ENCODE peak calls at places on chromosomes 6 and 20, in six cellular contexts. One of them, this sample, is unnamed.

GRCh38 chr6:75234126-75234865 is 9.3 kb downstream of the COX7A2 start:
- DNase-seq in IMR-90: no peak
- DNase-seq in stomach: no peak
- DNase-seq in HCT116: no peak
- DNase-seq in tibial nerve: no peak
- DNase-seq in body of pancreas: no peak
- DNase-seq in this sample: no peak

GRCh38 chr6:149108398-149109100 is 209.0 kb upstream of the TAB2 start:
- DNase-seq in IMR-90: no peak
- DNase-seq in stomach: no peak
- DNase-seq in HCT116: no peak
- DNase-seq in tibial nerve: no peak
- DNase-seq in body of pancreas: no peak
- DNase-seq in this sample: no peak

GRCh38 chr6:107991061-107991460 is 33.1 kb upstream of the SEC63 start:
- DNase-seq in IMR-90: no peak
- DNase-seq in stomach: no peak
- DNase-seq in HCT116: no peak
- DNase-seq in tibial nerve: no peak
- DNase-seq in body of pancreas: no peak
- DNase-seq in this sample: no peak

GRCh38 chr6:103674790-103675189 is 1184.9 kb downstream of the HACE1 start:
- DNase-seq in IMR-90: no peak
- DNase-seq in stomach: no peak
- DNase-seq in HCT116: no peak
- DNase-seq in tibial nerve: no peak
- DNase-seq in body of pancreas: no peak
- DNase-seq in this sample: no peak

GRCh38 chr6:46199387-46199786 is 28.6 kb upstream of the ENPP5 start:
- DNase-seq in IMR-90: no peak
- DNase-seq in stomach: no peak
- DNase-seq in HCT116: no peak
- DNase-seq in tibial nerve: no peak
- DNase-seq in body of pancreas: no peak
- DNase-seq in this sample: no peak

GRCh38 chr6:16391451-16391912 is 153.1 kb downstream of the GMPR start:
- DNase-seq in IMR-90: peak
- DNase-seq in stomach: no peak
- DNase-seq in HCT116: no peak
- DNase-seq in tibial nerve: no peak
- DNase-seq in body of pancreas: no peak
- DNase-seq in this sample: no peak

GRCh38 chr20:47181056-47181862 is 175.2 kb downstream of the ZMYND8 start:
- DNase-seq in IMR-90: peak
- DNase-seq in stomach: peak
- DNase-seq in HCT116: peak
- DNase-seq in tibial nerve: no peak
- DNase-seq in body of pancreas: no peak
- DNase-seq in this sample: no peak

GRCh38 chr6:169112483-169113320 is 140.9 kb downstream of the THBS2 start:
- DNase-seq in IMR-90: no peak
- DNase-seq in stomach: no peak
- DNase-seq in HCT116: no peak
- DNase-seq in tibial nerve: no peak
- DNase-seq in body of pancreas: no peak
- DNase-seq in this sample: no peak

GRCh38 chr20:37973059-37973910 is 60.0 kb downstream of the TTI1 start:
- DNase-seq in IMR-90: no peak
- DNase-seq in stomach: no peak
- DNase-seq in HCT116: no peak
- DNase-seq in tibial nerve: no peak
- DNase-seq in body of pancreas: no peak
- DNase-seq in this sample: no peak

GRCh38 chr20:32333988-32334885 is 23.9 kb upstream of the ASXL1 start:
- DNase-seq in IMR-90: no peak
- DNase-seq in stomach: peak
- DNase-seq in HCT116: no peak
- DNase-seq in tibial nerve: no peak
- DNase-seq in body of pancreas: peak
- DNase-seq in this sample: no peak

GRCh38 chr6:108844632-108845031 is 3.6 kb upstream of the ARMC2 start:
- DNase-seq in IMR-90: no peak
- DNase-seq in stomach: no peak
- DNase-seq in HCT116: no peak
- DNase-seq in tibial nerve: no peak
- DNase-seq in body of pancreas: no peak
- DNase-seq in this sample: no peak

GRCh38 chr20:34639755-34640222 is 37.1 kb downstream of the PIGU start:
- DNase-seq in IMR-90: no peak
- DNase-seq in stomach: peak
- DNase-seq in HCT116: no peak
- DNase-seq in tibial nerve: no peak
- DNase-seq in body of pancreas: peak
- DNase-seq in this sample: no peak

GRCh38 chr6:139395891-139396299 is 21.4 kb upstream of the CITED2 start:
- DNase-seq in IMR-90: no peak
- DNase-seq in stomach: no peak
- DNase-seq in HCT116: no peak
- DNase-seq in tibial nerve: no peak
- DNase-seq in body of pancreas: no peak
- DNase-seq in this sample: no peak

GRCh38 chr6:149560736-149561135 is 5.4 kb upstream of the GINM1 start:
- DNase-seq in IMR-90: no peak
- DNase-seq in stomach: no peak
- DNase-seq in HCT116: peak
- DNase-seq in tibial nerve: no peak
- DNase-seq in body of pancreas: no peak
- DNase-seq in this sample: no peak

GRCh38 chr6:84546427-84546914 is 217.9 kb downstream of the TBX18 start:
- DNase-seq in IMR-90: no peak
- DNase-seq in stomach: no peak
- DNase-seq in HCT116: no peak
- DNase-seq in tibial nerve: no peak
- DNase-seq in body of pancreas: no peak
- DNase-seq in this sample: no peak

GRCh38 chr6:116217069-116217468 is 36.8 kb downstream of the TSPYL4 start:
- DNase-seq in IMR-90: peak
- DNase-seq in stomach: no peak
- DNase-seq in HCT116: peak
- DNase-seq in tibial nerve: no peak
- DNase-seq in body of pancreas: no peak
- DNase-seq in this sample: no peak

GRCh38 chr20:19624221-19624620 is 133.8 kb upstream of the RIN2 start:
- DNase-seq in IMR-90: no peak
- DNase-seq in stomach: no peak
- DNase-seq in HCT116: no peak
- DNase-seq in tibial nerve: no peak
- DNase-seq in body of pancreas: no peak
- DNase-seq in this sample: no peak

GRCh38 chr6:158835616-158836221 is 16.6 kb upstream of the EZR start:
- DNase-seq in IMR-90: peak
- DNase-seq in stomach: peak
- DNase-seq in HCT116: no peak
- DNase-seq in tibial nerve: no peak
- DNase-seq in body of pancreas: peak
- DNase-seq in this sample: no peak

GRCh38 chr6:130215526-130215925 is 7.2 kb downstream of the SAMD3 start:
- DNase-seq in IMR-90: no peak
- DNase-seq in stomach: no peak
- DNase-seq in HCT116: no peak
- DNase-seq in tibial nerve: no peak
- DNase-seq in body of pancreas: no peak
- DNase-seq in this sample: no peak

GRCh38 chr6:2767327-2767985 is 2.3 kb downstream of the WRNIP1 start:
- DNase-seq in IMR-90: no peak
- DNase-seq in stomach: no peak
- DNase-seq in HCT116: no peak
- DNase-seq in tibial nerve: no peak
- DNase-seq in body of pancreas: no peak
- DNase-seq in this sample: no peak

GRCh38 chr6:54053893-54054391 is 57.3 kb upstream of the MLIP start:
- DNase-seq in IMR-90: peak
- DNase-seq in stomach: no peak
- DNase-seq in HCT116: peak
- DNase-seq in tibial nerve: no peak
- DNase-seq in body of pancreas: no peak
- DNase-seq in this sample: no peak

GRCh38 chr6:84929212-84929611 is 164.8 kb upstream of the TBX18 start:
- DNase-seq in IMR-90: no peak
- DNase-seq in stomach: no peak
- DNase-seq in HCT116: no peak
- DNase-seq in tibial nerve: no peak
- DNase-seq in body of pancreas: no peak
- DNase-seq in this sample: no peak

GRCh38 chr6:31575335-31575901 is at the start of gene TNF:
- DNase-seq in IMR-90: no peak
- DNase-seq in stomach: peak
- DNase-seq in HCT116: no peak
- DNase-seq in tibial nerve: no peak
- DNase-seq in body of pancreas: no peak
- DNase-seq in this sample: peak
- TF ChIP-seq POLR2A in IMR-90: no peak
- TF ChIP-seq POLR2A in stomach: no peak
- TF ChIP-seq POLR2A in HCT116: no peak
- TF ChIP-seq POLR2A in tibial nerve: peak
- TF ChIP-seq POLR2A in body of pancreas: peak
- TF ChIP-seq POLR2A in this sample: peak

GRCh38 chr20:63568170-63568981 is 5.7 kb downstream of the HELZ2 start:
- DNase-seq in IMR-90: no peak
- DNase-seq in stomach: no peak
- DNase-seq in HCT116: no peak
- DNase-seq in tibial nerve: no peak
- DNase-seq in body of pancreas: no peak
- DNase-seq in this sample: no peak

GRCh38 chr20:63566395-63567131 is 7.5 kb downstream of the HELZ2 start:
- DNase-seq in IMR-90: no peak
- DNase-seq in stomach: no peak
- DNase-seq in HCT116: no peak
- DNase-seq in tibial nerve: no peak
- DNase-seq in body of pancreas: peak
- DNase-seq in this sample: no peak

GRCh38 chr20:63568986-63569949 is 4.8 kb downstream of the HELZ2 start:
- DNase-seq in IMR-90: no peak
- DNase-seq in stomach: no peak
- DNase-seq in HCT116: no peak
- DNase-seq in tibial nerve: no peak
- DNase-seq in body of pancreas: no peak
- DNase-seq in this sample: no peak

GRCh38 chr20:63567132-63567381 is 7.0 kb downstream of the HELZ2 start:
- DNase-seq in IMR-90: no peak
- DNase-seq in stomach: no peak
- DNase-seq in HCT116: no peak
- DNase-seq in tibial nerve: no peak
- DNase-seq in body of pancreas: no peak
- DNase-seq in this sample: no peak

DNA sequence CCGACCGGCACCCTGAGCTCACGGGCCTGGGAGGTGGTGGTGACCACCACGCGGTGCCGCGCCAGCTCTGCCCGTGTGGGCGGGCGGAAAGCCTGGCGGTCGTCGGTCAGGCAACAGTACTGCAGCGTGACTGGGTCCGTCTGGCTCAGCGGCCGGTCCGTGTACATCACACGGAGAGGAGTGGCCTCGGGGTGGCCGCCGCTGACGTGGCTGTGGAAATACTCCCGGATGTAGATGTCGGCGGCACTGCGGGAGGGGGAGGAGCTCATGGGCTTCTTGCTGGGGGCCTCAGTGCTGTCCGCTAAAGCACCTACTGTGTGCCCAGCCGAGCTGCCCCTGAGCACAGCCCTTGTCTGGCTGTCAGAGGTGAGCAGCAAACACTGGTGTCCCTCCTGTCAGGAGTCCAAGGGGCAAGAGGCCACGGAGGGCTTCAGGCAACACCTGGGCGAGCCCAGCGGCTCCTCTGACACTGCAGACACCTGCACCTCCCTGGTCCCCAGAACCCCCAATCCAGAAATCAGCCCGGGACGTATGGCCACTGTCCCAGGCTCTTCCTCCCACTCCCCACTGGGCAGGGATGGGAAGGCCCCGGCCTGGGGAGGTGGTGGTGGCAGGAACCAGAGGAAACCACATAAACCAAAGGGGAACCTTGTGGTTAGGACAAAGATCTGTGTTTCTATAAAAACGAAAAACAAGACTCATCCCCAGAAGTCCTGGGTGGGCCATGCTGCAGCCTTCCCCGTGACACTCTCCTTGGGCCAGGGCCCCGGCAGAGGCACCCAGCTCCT is 6.5 kb downstream of the HELZ2 start:
- DNase-seq in IMR-90: no peak
- DNase-seq in stomach: peak
- DNase-seq in HCT116: no peak
- DNase-seq in tibial nerve: no peak
- DNase-seq in body of pancreas: no peak
- DNase-seq in this sample: no peak
- H3K27ac ChIP-seq in IMR-90: no peak
- H3K27ac ChIP-seq in stomach: peak
- H3K27ac ChIP-seq in HCT116: no peak
- H3K27ac ChIP-seq in tibial nerve: no peak
- H3K27ac ChIP-seq in body of pancreas: no peak
- H3K27ac ChIP-seq in this sample: no peak

GRCh38 chr6:127749095-127749494 is 151.8 kb downstream of the THEMIS start:
- DNase-seq in IMR-90: peak
- DNase-seq in stomach: no peak
- DNase-seq in HCT116: no peak
- DNase-seq in tibial nerve: no peak
- DNase-seq in body of pancreas: no peak
- DNase-seq in this sample: no peak

DNA sequence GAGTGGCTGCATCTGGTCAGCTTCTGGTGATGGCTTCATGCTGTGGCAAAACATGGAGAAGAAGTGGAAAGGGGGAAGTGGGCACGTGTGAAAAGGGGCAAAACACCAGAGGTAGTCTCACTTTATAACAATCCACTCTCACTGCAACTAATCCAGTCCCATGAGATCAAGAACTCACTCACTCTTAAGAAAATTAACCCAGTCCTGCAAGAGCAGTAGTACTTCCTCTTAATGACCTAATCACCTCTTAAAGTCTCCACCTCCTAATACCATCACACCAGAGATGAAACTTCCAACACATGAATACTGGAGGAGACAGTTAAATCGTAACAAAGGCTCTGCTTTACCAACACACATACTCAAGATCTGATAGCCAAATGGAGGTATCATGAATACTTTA is 152.6 kb downstream of the THEMIS start:
- DNase-seq in IMR-90: no peak
- DNase-seq in stomach: no peak
- DNase-seq in HCT116: no peak
- DNase-seq in tibial nerve: no peak
- DNase-seq in body of pancreas: no peak
- DNase-seq in this sample: no peak
- TF ChIP-seq POLR2A in IMR-90: no peak
- TF ChIP-seq POLR2A in stomach: no peak
- TF ChIP-seq POLR2A in HCT116: no peak
- TF ChIP-seq POLR2A in tibial nerve: no peak
- TF ChIP-seq POLR2A in body of pancreas: no peak
- TF ChIP-seq POLR2A in this sample: no peak

DNA sequence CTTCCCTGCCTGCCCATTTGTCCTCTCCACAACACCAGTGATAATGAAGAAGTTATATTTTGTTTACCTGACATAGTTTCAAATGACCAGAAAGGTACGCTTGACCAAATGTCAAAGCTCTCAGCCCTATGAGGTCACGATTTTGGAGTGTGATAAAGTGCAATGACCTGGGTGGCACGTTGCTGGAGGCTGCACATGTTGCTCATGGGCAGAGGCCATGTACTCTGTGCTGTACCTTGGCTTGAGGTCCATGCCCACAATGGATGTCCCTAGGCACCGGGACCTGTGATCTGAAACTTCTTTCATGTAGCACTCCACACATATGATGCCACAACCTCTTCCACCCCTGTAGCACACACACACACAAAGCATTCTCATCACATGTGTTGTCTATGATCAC is 164.0 kb upstream of the HEY2 start:
- DNase-seq in IMR-90: no peak
- DNase-seq in stomach: no peak
- DNase-seq in HCT116: no peak
- DNase-seq in tibial nerve: no peak
- DNase-seq in body of pancreas: no peak
- DNase-seq in this sample: no peak
- H3K27ac ChIP-seq in IMR-90: no peak
- H3K27ac ChIP-seq in stomach: no peak
- H3K27ac ChIP-seq in HCT116: no peak
- H3K27ac ChIP-seq in tibial nerve: no peak
- H3K27ac ChIP-seq in body of pancreas: no peak
- H3K27ac ChIP-seq in this sample: no peak